ENCODE peak calls at places on chromosomes 12 and 14, in ten cellular contexts. X is body of pancreas, G is gastrocnemius medialis, A is testis, Q is A549, M is heart left ventricle, E is Peyer's patch, Z is endothelial cell of umbilical vein, J is breast epithelium, K is ovary. V is an unnamed sample.

GRCh38 chr12:94704452-94704871 is 54.1 kb upstream of the TMCC3 start:
- DNase-seq in X (peak), G (peak), M (no peak), J (no peak), A (no peak), Z (peak), Q (peak), K (no peak), E (no peak), V (peak)

GRCh38 chr12:96177013-96177412 is 17.2 kb upstream of the ELK3 start:
- DNase-seq in K (no peak), M (no peak), A (no peak), E (no peak), X (no peak), Q (no peak), G (no peak), Z (peak), J (no peak), V (no peak)

GRCh38 chr12:25875661-25876060 is 82.8 kb upstream of the RASSF8 start:
- DNase-seq in Z (no peak), A (no peak), X (no peak), E (no peak), M (no peak), Q (no peak), G (no peak), J (no peak), K (no peak), V (no peak)

GRCh38 chr12:90940872-90941499 is 14.0 kb downstream of the CCER1 start:
- DNase-seq in Q (peak), K (no peak), A (no peak), Z (peak), E (no peak), X (no peak), G (no peak), J (no peak), M (no peak), V (no peak)

GRCh38 chr12:1970331-1970900 is 33.8 kb downstream of the DCP1B start:
- DNase-seq in E (no peak), K (no peak), Q (no peak), X (no peak), M (peak), A (no peak), G (no peak), J (no peak), Z (no peak), V (no peak)

GRCh38 chr12:21656931-21657335 is 709 bp downstream of the LDHB start:
- DNase-seq in Q (peak), M (peak), Z (peak), K (no peak), J (no peak), X (peak), A (peak), G (no peak), E (peak), V (no peak)

GRCh38 chr12:58420496-58420895 is 479.1 kb downstream of the ATP23 start:
- DNase-seq in J (no peak), M (no peak), Z (peak), E (no peak), X (no peak), Q (no peak), A (no peak), K (no peak), G (no peak), V (no peak)

GRCh38 chr12:113368331-113368730 is 9.9 kb downstream of the PLBD2 start:
- DNase-seq in K (no peak), Z (no peak), M (no peak), G (no peak), X (no peak), J (no peak), Q (no peak), A (no peak), E (no peak), V (no peak)

GRCh38 chr14:19878029-19878642 is 3.2 kb downstream of the OR4K2 start:
- DNase-seq in M (no peak), K (no peak), A (no peak), Q (no peak), J (no peak), G (no peak), E (no peak), X (no peak), Z (no peak), V (no peak)

GRCh38 chr14:52949711-52950409 is 990 bp downstream of the FERMT2 start:
- DNase-seq in X (peak), Q (peak), A (peak), J (no peak), G (peak), K (no peak), M (peak), E (no peak), Z (peak), V (no peak)

GRCh38 chr12:113097716-113098427 is 37.7 kb downstream of the RASAL1 start:
- DNase-seq in E (no peak), X (peak), Q (no peak), A (peak), M (peak), K (no peak), G (no peak), Z (no peak), J (no peak), V (peak)

GRCh38 chr14:103662591-103662990 is 33.6 kb downstream of the KLC1 start:
- DNase-seq in G (no peak), Z (no peak), E (no peak), M (no peak), J (no peak), X (no peak), A (no peak), K (no peak), Q (no peak), V (no peak)

GRCh38 chr14:99754141-99755067 is 38.8 kb upstream of the EML1 start:
- DNase-seq in Z (peak), K (no peak), M (no peak), Q (no peak), G (peak), A (no peak), J (no peak), X (no peak), E (no peak), V (no peak)

GRCh38 chr14:31530136-31530535 is 31.1 kb upstream of the NUBPL start:
- DNase-seq in G (no peak), X (no peak), K (no peak), J (no peak), Z (no peak), E (no peak), A (no peak), M (no peak), Q (no peak), V (no peak)

GRCh38 chr14:61267336-61267735 is 13.8 kb downstream of the TMEM30B start:
- DNase-seq in M (no peak), J (no peak), A (no peak), G (no peak), E (no peak), X (no peak), Z (no peak), K (no peak), Q (no peak), V (no peak)

GRCh38 chr12:75978677-75979076 is 52.9 kb downstream of the PHLDA1 start:
- DNase-seq in M (no peak), G (no peak), X (no peak), E (no peak), A (no peak), J (no peak), Z (no peak), Q (no peak), K (no peak), V (no peak)

GRCh38 chr12:22938323-22938722 is 313.4 kb downstream of the ETNK1 start:
- DNase-seq in X (no peak), K (no peak), Z (no peak), Q (no peak), G (no peak), E (no peak), J (no peak), M (no peak), A (no peak), V (no peak)

GRCh38 chr12:117412465-117413190 is 51.2 kb upstream of the NOS1 start:
- DNase-seq in Q (no peak), G (peak), J (no peak), M (peak), E (no peak), Z (no peak), X (no peak), K (no peak), A (no peak), V (no peak)

GRCh38 chr12:106601031-106601430 is 18.2 kb downstream of the RFX4 start:
- DNase-seq in Z (no peak), J (no peak), G (no peak), Q (no peak), X (no peak), M (no peak), A (no peak), K (no peak), E (no peak), V (no peak)

GRCh38 chr12:115983226-115983798 is 294.2 kb downstream of the MED13L start:
- DNase-seq in A (no peak), G (no peak), M (no peak), K (no peak), X (no peak), J (no peak), E (no peak), Z (peak), Q (peak), V (no peak)

GRCh38 chr12:53070901-53071492 is 8.2 kb downstream of the SPRYD3 start:
- DNase-seq in E (no peak), J (no peak), X (no peak), K (peak), G (no peak), Q (no peak), A (no peak), Z (no peak), M (no peak), V (peak)

GRCh38 chr12:116708826-116709756 is 28.8 kb downstream of the SPRING1 start:
- DNase-seq in K (peak), M (peak), A (peak), Z (peak), J (peak), X (peak), E (peak), G (no peak), Q (peak), V (peak)

GRCh38 chr12:69007166-69007857 is 74.3 kb upstream of the CPM start:
- DNase-seq in A (peak), Z (no peak), G (no peak), K (peak), J (no peak), M (peak), E (no peak), X (no peak), Q (no peak), V (no peak)

DNA sequence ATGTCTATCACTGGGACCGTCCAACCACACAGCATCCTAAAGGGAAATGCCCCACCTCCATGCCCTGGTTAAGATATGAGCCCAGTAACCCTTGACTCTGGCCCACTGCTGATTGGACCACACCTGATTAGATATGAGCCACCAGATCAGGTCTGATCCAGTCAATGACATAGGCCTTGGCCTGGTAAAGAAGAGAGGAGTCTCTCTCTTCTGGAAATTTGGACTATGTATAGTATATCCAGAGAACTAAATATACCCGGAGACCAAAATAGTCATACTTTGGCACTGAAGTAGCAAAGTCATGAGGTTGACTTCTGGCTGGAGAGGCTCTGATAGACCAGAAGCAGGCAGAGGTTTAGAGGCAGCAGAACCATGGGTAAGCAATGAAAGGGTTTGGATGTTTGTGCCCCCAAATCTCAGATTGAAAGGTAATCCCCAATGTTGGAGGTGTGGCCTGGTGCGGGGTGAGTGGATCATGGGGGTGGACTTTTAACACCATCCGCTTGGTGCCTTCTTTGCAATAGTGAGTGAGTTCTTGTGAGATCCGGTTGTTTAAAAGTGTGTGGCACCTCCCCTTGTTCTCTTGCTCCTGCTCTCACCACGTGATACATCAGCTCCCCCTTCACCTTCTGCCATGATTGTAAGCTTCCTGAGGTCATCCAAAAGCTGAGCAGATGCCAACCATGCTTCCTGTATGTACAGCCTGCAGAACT is 68.4 kb downstream of the HSPB8 start:
- DNase-seq in Z (no peak), G (peak), E (no peak), K (no peak), Q (no peak), J (no peak), X (no peak), A (no peak), M (peak), V (no peak)
- H3K27ac ChIP-seq in Z (no peak), G (peak), E (no peak), K (no peak), Q (no peak), J (no peak), X (no peak), A (no peak), M (peak), V (no peak)

GRCh38 chr14:75274899-75275569 is 3.6 kb upstream of the FOS start:
- DNase-seq in G (no peak), Z (no peak), A (peak), K (no peak), M (peak), X (peak), Q (no peak), J (no peak), E (peak), V (no peak)
- TF ChIP-seq POLR2A in G (no peak), Z (no peak), A (no peak), K (no peak), M (no peak), X (no peak), Q (no peak), J (no peak), E (peak), V (no peak)

GRCh38 chr12:6829532-6830220 is 1.5 kb downstream of the P3H3 start:
- DNase-seq in X (peak), A (no peak), M (no peak), E (peak), K (no peak), G (no peak), Z (peak), Q (peak), J (no peak), V (no peak)
- H3K4me3 ChIP-seq in X (peak), A (peak), M (peak), E (peak), K (peak), G (peak), Z (peak), Q (peak), J (peak), V (peak)

DNA sequence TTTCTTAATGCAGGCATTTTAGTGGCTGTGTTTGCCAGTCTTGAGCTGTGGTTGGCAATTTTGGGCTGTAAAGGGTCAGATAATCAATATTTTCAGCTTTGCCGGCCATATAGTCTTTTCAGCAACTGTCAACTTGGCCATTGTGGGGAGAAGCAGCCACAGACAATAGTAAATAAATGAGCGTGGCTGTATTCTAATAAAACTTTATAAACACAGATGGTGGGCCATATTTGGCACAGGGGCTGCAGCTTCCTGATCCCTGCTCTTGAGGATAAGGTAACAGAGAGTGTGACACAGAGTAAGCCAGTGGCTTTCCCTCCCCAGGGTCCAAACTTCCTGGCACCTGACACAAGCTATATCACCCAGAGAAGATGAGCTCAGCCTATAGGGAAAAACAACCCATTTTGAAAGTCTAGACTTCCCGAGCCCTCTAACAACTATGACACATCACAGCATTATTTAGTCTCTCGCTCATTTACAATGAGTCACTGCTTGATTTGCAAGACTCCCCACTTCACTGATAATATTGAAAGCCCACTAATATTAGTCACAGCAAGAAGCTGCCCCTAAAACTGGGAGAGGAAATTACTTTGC is 163.1 kb upstream of the TMPO start:
- DNase-seq in A (no peak), X (no peak), G (no peak), Q (peak), J (no peak), E (no peak), Z (peak), M (no peak), K (no peak), V (no peak)
- H3K27ac ChIP-seq in A (no peak), X (no peak), G (no peak), Q (peak), J (no peak), E (no peak), Z (peak), M (no peak), K (no peak), V (no peak)

DNA sequence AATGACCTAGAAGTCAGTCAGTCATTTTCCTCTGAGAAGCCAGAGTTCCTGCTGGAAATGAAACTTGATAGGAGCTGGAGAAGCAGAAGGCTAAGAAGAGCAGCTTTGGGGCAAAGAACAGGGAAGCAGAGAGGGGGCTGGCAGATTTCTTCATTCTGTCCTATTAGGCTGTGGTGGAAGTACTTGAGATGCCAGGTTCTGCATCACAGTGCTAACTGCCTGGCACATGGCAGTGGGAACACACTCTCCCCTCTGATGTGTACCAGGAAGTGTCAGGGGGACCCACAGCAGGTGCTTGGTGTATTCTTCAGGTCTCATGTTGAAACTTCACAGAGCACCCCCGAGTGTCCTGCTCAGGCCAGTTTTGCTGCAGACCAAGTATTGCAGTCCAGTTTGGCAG is 61.0 kb downstream of the SUSD6 start:
- DNase-seq in K (no peak), E (peak), X (no peak), J (no peak), M (no peak), G (no peak), Z (no peak), A (no peak), Q (no peak), V (no peak)
- TF ChIP-seq POLR2A in K (no peak), E (no peak), X (no peak), J (no peak), M (no peak), G (no peak), Z (no peak), A (no peak), Q (no peak), V (no peak)

GRCh38 chr14:105475916-105476845 is 1.6 kb downstream of the CRIP2 start:
- DNase-seq in Z (peak), X (peak), Q (no peak), K (peak), M (peak), E (no peak), J (no peak), G (no peak), A (no peak), V (no peak)

GRCh38 chr14:105476937-105477658 is 2.5 kb downstream of the CRIP2 start:
- DNase-seq in X (no peak), E (no peak), K (no peak), A (no peak), J (no peak), M (peak), G (no peak), Z (peak), Q (no peak), V (no peak)

GRCh38 chr14:105473677-105474477 is 744 bp upstream of the CRIP2 start:
- DNase-seq in G (no peak), A (peak), X (peak), J (peak), Z (peak), E (peak), Q (peak), K (peak), M (peak), V (peak)

GRCh38 chr14:105474478-105475268 is at the start of gene CRIP2:
- DNase-seq in A (no peak), Z (peak), X (no peak), M (peak), E (no peak), J (no peak), Q (peak), G (no peak), K (peak), V (no peak)

GRCh38 chr14:105475269-105475915 is 771 bp downstream of the CRIP2 start:
- DNase-seq in Z (peak), A (no peak), Q (no peak), E (no peak), G (no peak), X (no peak), K (peak), J (no peak), M (peak), V (peak)
- H3K4me3 ChIP-seq in Z (peak), A (peak), Q (peak), E (peak), G (peak), X (peak), K (peak), J (peak), M (peak), V (peak)

GRCh38 chr14:54369343-54369742 is 27.5 kb upstream of the CDKN3 start:
- DNase-seq in G (no peak), Q (no peak), X (no peak), K (no peak), Z (no peak), M (no peak), J (no peak), A (no peak), E (no peak), V (no peak)
- H3K27ac ChIP-seq in G (no peak), Q (no peak), X (no peak), K (no peak), Z (no peak), M (no peak), J (no peak), A (no peak), E (no peak), V (no peak)

GRCh38 chr12:120965534-120966091 is 12.7 kb upstream of the HNF1A start:
- DNase-seq in E (no peak), X (no peak), J (no peak), K (no peak), Q (no peak), Z (no peak), A (no peak), G (no peak), M (no peak), V (no peak)
- TF ChIP-seq POLR2A in E (no peak), X (peak), J (no peak), K (no peak), Q (no peak), Z (no peak), A (no peak), G (no peak), M (no peak), V (no peak)

GRCh38 chr14:85530626-85531025 is 682 bp downstream of the FLRT2 start:
- DNase-seq in M (no peak), E (no peak), G (no peak), A (no peak), Q (no peak), Z (no peak), K (no peak), X (no peak), J (no peak), V (no peak)

GRCh38 chr14:85531594-85532391 is 1.8 kb downstream of the FLRT2 start:
- DNase-seq in E (no peak), M (peak), Z (peak), X (peak), G (peak), J (peak), A (peak), K (peak), Q (peak), V (peak)

GRCh38 chr14:85532570-85532969 is 2.6 kb downstream of the FLRT2 start:
- DNase-seq in K (no peak), Z (no peak), A (no peak), M (no peak), J (no peak), X (no peak), G (no peak), Q (no peak), E (no peak), V (no peak)

GRCh38 chr14:85529803-85530574 is at the start of gene FLRT2:
- DNase-seq in Q (peak), M (peak), G (peak), K (peak), Z (peak), A (peak), E (no peak), J (no peak), X (peak), V (peak)

GRCh38 chr14:85531141-85531593 is 1.2 kb downstream of the FLRT2 start:
- DNase-seq in A (no peak), Z (peak), K (peak), G (peak), X (peak), E (no peak), J (peak), M (peak), Q (peak), V (peak)
- H3K4me3 ChIP-seq in A (peak), Z (peak), K (peak), G (peak), X (peak), E (peak), J (peak), M (peak), Q (peak), V (peak)

V was measured in uterus.